ENCODE peak calls at places on chromosomes 5 and 9, in eight cellular contexts. K, Y, R, Q, V, U, S and H are unnamed samples.

GRCh38 chr9:121023064-121023463 is 27.0 kb downstream of the C5 start:
- DNase-seq in K (no peak), Y (peak), R (no peak), Q (no peak), V (no peak), U (peak), S (no peak), H (no peak)

GRCh38 chr9:35313911-35314310 is 152.1 kb downstream of the UNC13B start:
- DNase-seq in K (peak), Y (no peak), R (peak), Q (no peak), V (no peak), U (peak), S (no peak), H (no peak)

GRCh38 chr5:6125781-6126180 is 252.6 kb downstream of the MED10 start:
- DNase-seq in K (no peak), Y (no peak), R (no peak), Q (no peak), V (no peak), U (no peak), S (no peak), H (no peak)

GRCh38 chr9:110007477-110008270 is 200.3 kb downstream of the C9orf152 start:
- DNase-seq in K (no peak), Y (no peak), R (peak), Q (no peak), V (no peak), U (no peak), S (no peak), H (no peak)

GRCh38 chr5:132489871-132490483 is 596 bp downstream of the IRF1 start:
- DNase-seq in K (no peak), Y (no peak), R (peak), Q (peak), V (no peak), U (no peak), S (peak), H (peak)

GRCh38 chr5:101904736-101905135 is 391.3 kb downstream of the SLCO4C1 start:
- DNase-seq in K (no peak), Y (no peak), R (no peak), Q (no peak), V (no peak), U (no peak), S (no peak), H (no peak)

GRCh38 chr5:166649656-166650055 is 1641.8 kb upstream of the WWC1 start:
- DNase-seq in K (no peak), Y (no peak), R (no peak), Q (no peak), V (no peak), U (no peak), S (no peak), H (no peak)

GRCh38 chr9:135320943-135321342 is 158.6 kb upstream of the PPP1R26 start:
- DNase-seq in K (no peak), Y (no peak), R (no peak), Q (no peak), V (no peak), U (no peak), S (no peak), H (no peak)

GRCh38 chr9:7097785-7098420 is 340.1 kb downstream of the KDM4C start:
- DNase-seq in K (no peak), Y (no peak), R (peak), Q (no peak), V (no peak), U (peak), S (no peak), H (no peak)